ENCODE peak calls at places on chromosome 21, in four cellular contexts. One of them, this sample, is unnamed.

GRCh38 chr21:33655591-33656221 is 13.4 kb downstream of the ITSN1 start:
- DNase-seq in GM23248: peak; percentile 50
- DNase-seq in DND-41: no peak
- DNase-seq in MM.1S: no peak
- DNase-seq in this sample: peak; percentile 58

GRCh38 chr21:38852278-38852677 is 46.5 kb downstream of the ETS2 start:
- DNase-seq in DND-41: no peak
- DNase-seq in MM.1S: no peak
- DNase-seq in GM23248: no peak
- DNase-seq in this sample: no peak

GRCh38 chr21:45142469-45142868 is 68.1 kb downstream of the ADARB1 start:
- DNase-seq in DND-41: no peak
- DNase-seq in MM.1S: no peak
- DNase-seq in GM23248: peak; percentile 86
- DNase-seq in this sample: peak; percentile 94

GRCh38 chr21:32802954-32803353 is 31.4 kb upstream of the PAXBP1 start:
- DNase-seq in MM.1S: no peak
- DNase-seq in DND-41: no peak
- DNase-seq in GM23248: no peak
- DNase-seq in this sample: peak; percentile 36

GRCh38 chr21:31557956-31558838 is 101.3 kb upstream of the SOD1 start:
- DNase-seq in GM23248: peak; percentile 9
- DNase-seq in DND-41: peak; percentile 59
- DNase-seq in MM.1S: peak; percentile 59
- DNase-seq in this sample: peak; percentile 89

GRCh38 chr21:45319461-45320211 is 31.9 kb upstream of the POFUT2 start:
- DNase-seq in DND-41: no peak
- DNase-seq in GM23248: peak; percentile 30
- DNase-seq in MM.1S: no peak
- DNase-seq in this sample: peak; percentile 86

GRCh38 chr21:38376693-38377092 is 119.9 kb downstream of the KCNJ15 start:
- DNase-seq in GM23248: no peak
- DNase-seq in DND-41: no peak
- DNase-seq in MM.1S: no peak
- DNase-seq in this sample: no peak

GRCh38 chr21:25887646-25888321 is 153.0 kb downstream of the GABPA start:
- DNase-seq in GM23248: no peak
- DNase-seq in DND-41: no peak
- DNase-seq in MM.1S: no peak
- DNase-seq in this sample: no peak

GRCh38 chr21:17921579-17922530 is 102.7 kb upstream of the C21orf91 start:
- DNase-seq in GM23248: peak; percentile 57
- DNase-seq in MM.1S: no peak
- DNase-seq in DND-41: no peak
- DNase-seq in this sample: peak; percentile 39

GRCh38 chr21:16159213-16159970 is 429.6 kb downstream of the USP25 start:
- DNase-seq in MM.1S: no peak
- DNase-seq in DND-41: no peak
- DNase-seq in GM23248: no peak
- DNase-seq in this sample: peak; percentile 34

GRCh38 chr21:28237661-28238060 is 755.0 kb downstream of the LTN1 start:
- DNase-seq in GM23248: no peak
- DNase-seq in DND-41: no peak
- DNase-seq in MM.1S: no peak
- DNase-seq in this sample: no peak

GRCh38 chr21:17711896-17712295 is 99.2 kb upstream of the BTG3 start:
- DNase-seq in GM23248: no peak
- DNase-seq in MM.1S: no peak
- DNase-seq in DND-41: no peak
- DNase-seq in this sample: no peak

GRCh38 chr21:38297193-38297592 is 40.4 kb downstream of the KCNJ15 start:
- DNase-seq in GM23248: peak; percentile 62
- DNase-seq in DND-41: no peak
- DNase-seq in MM.1S: no peak
- DNase-seq in this sample: no peak

GRCh38 chr21:39347537-39347936 is 1.4 kb downstream of the HMGN1 start:
- DNase-seq in GM23248: peak; percentile 10
- DNase-seq in MM.1S: peak; percentile 24
- DNase-seq in DND-41: no peak
- DNase-seq in this sample: peak; percentile 75

GRCh38 chr21:46183910-46184624 is at the start of gene SPATC1L:
- DNase-seq in MM.1S: peak; percentile 73
- DNase-seq in DND-41: no peak
- DNase-seq in GM23248: peak; percentile 80
- DNase-seq in this sample: peak; percentile 89

GRCh38 chr21:43867936-43868335 is 2.9 kb downstream of the AGPAT3 start:
- DNase-seq in DND-41: no peak
- DNase-seq in MM.1S: no peak
- DNase-seq in GM23248: no peak
- DNase-seq in this sample: peak; percentile 53
- H3K4me2 ChIP-seq in DND-41: peak overlapping the region; percentile 2
- H3K4me2 ChIP-seq in MM.1S: no peak overlapping the region
- H3K4me2 ChIP-seq in GM23248: no peak overlapping the region
- H3K4me2 ChIP-seq in this sample: no peak overlapping the region

DNA sequence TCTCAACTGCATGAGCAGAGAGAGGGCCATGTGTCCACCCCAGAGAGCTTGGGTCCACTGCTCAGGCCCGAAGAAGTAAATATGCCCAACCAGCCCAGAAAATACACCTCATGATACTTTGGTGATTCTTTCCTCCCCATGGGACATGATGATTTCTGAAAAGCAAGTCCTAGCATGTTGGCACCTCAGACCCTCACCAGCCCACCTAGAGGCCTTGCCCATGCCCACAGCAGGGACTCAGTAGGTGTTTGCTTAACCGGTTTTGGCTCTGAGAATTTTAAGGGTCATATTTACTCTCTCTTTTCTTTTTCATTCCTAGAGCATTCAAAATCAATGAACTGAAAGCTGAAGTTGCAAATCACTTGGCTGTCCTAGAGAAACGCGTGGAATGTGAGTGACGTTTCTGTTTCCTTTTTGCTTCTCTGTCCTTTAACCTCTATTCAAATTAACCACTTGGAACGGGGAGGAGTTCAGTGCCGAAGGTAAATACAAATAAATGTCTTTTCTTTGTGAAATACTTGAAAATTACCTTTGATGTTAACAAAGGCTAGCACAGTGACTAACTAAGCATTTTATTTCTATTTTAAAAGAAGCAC is 79.7 kb downstream of the PDE9A start:
- DNase-seq in GM23248: no peak
- DNase-seq in DND-41: no peak
- DNase-seq in MM.1S: no peak
- DNase-seq in this sample: peak; percentile 27
- H3K4me2 ChIP-seq in GM23248: no peak overlapping the region
- H3K4me2 ChIP-seq in DND-41: no peak overlapping the region
- H3K4me2 ChIP-seq in MM.1S: no peak overlapping the region
- H3K4me2 ChIP-seq in this sample: no peak overlapping the region

GRCh38 chr21:36551326-36551725 is 71.4 kb upstream of the CLDN14 start:
- DNase-seq in GM23248: peak; percentile 26
- DNase-seq in DND-41: no peak
- DNase-seq in MM.1S: no peak
- DNase-seq in this sample: no peak
- H3K4me2 ChIP-seq in GM23248: peak overlapping the region; percentile 47
- H3K4me2 ChIP-seq in DND-41: no peak overlapping the region
- H3K4me2 ChIP-seq in MM.1S: no peak overlapping the region
- H3K4me2 ChIP-seq in this sample: peak overlapping the region; percentile 64

DNA sequence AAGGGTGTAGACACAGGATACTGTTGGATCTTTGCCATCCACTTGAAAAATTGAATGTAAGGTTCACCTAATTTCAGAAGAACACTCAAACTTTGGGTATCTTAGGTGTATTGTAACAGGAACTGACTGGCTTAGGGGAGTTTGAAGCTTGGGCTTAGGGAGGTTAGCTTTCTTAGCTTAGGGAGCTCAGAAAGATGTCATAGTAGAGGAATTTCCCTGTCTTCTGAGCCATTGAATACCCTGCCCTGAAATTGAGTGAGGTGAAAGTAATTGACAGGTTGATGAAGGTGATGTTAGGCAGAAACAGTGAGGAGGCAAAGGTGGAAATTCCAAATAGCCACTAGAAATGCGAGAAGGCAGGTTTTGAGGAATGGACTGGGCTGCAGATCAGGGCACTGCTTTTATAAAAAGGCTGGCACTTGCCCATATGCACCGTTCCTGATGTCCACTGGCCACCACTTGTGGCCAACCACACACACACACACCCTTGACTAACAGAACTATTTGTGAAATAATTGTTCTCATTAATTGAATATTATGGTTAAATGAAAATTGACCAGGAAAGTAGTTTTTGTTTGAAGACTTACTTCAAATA is 16.5 kb downstream of the BACH1 start:
- DNase-seq in MM.1S: no peak
- DNase-seq in DND-41: no peak
- DNase-seq in GM23248: no peak
- DNase-seq in this sample: no peak
- H3K4me2 ChIP-seq in MM.1S: no peak overlapping the region
- H3K4me2 ChIP-seq in DND-41: no peak overlapping the region
- H3K4me2 ChIP-seq in GM23248: no peak overlapping the region
- H3K4me2 ChIP-seq in this sample: no peak overlapping the region

DNA sequence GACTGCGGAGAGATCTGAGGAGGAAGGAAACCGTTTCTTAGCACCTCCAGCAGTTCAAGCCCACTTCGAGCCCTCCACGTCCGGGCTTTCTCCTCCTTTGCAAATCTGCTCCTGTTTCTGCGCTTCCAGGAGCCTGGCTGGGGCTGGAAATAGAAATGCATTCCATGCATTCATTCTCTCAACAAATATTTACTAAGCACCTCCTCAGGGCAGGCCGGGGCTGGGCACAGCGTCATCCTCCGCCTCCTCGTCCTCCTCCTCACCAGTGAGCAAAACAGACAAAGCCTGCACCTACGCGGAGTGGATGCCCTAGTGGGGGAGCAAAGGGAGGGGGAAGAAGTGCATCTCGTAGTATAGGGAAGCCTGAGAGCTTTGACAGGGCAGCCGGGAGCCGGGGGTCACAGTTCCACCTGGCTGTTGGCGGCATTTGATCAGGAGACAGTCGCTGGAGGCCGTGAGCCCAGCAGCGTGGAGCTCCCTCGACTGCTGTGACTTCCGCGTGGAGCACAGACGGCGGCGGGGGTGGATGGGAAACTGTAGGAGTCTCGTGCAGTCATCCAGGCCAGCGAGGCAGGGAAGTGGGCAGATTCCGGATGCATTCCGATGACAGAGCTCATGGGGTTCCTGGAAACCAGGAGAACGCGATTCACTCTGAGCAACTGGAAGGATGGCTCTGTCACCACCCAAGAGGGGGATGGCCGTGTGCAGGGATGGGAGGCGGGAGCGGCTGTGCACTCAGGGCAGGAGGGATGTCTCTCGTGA is 93.4 kb downstream of the SIK1 start:
- DNase-seq in DND-41: no peak
- DNase-seq in GM23248: peak; percentile 99
- DNase-seq in MM.1S: no peak
- DNase-seq in this sample: peak; percentile 96
- H3K4me2 ChIP-seq in DND-41: no peak overlapping the region
- H3K4me2 ChIP-seq in GM23248: peak overlapping the region; percentile 46
- H3K4me2 ChIP-seq in MM.1S: no peak overlapping the region
- H3K4me2 ChIP-seq in this sample: peak overlapping the region; percentile 72

GRCh38 chr21:34818663-34819158 is 149.9 kb downstream of the CLIC6 start:
- DNase-seq in GM23248: no peak
- DNase-seq in MM.1S: no peak
- DNase-seq in DND-41: no peak
- DNase-seq in this sample: no peak
- H3K4me2 ChIP-seq in GM23248: no peak overlapping the region
- H3K4me2 ChIP-seq in MM.1S: no peak overlapping the region
- H3K4me2 ChIP-seq in DND-41: no peak overlapping the region
- H3K4me2 ChIP-seq in this sample: no peak overlapping the region

This sample was measured in osteoblast.